ENCODE peak calls at places on chromosomes 6 and 20, in nine cellular contexts. One of them, this sample, is unnamed.

GRCh38 chr6:15892369-15892768 is 229.5 kb upstream of the DTNBP1 start:
- DNase-seq in stimulated activated CD4-positive, alpha-beta T cell treated with anti-CD3 and anti-CD28 coated beads, Interleukin-12 subunit alpha, Interleukin-12 subunit beta, amount 100 ng/mL, for 48 hours: no peak
- DNase-seq in activated CD8-positive, alpha-beta T cell treated with anti-CD3 and anti-CD28 coated beads, Interleukin-2, amount 10 ng/mL, durations not matched to agents 7 days and 5 days: no peak
- DNase-seq in cardiac muscle cell: no peak
- DNase-seq in ELR: no peak
- DNase-seq in GDM1: no peak
- DNase-seq in HFF-Myc: no peak
- DNase-seq in IMR-90: no peak
- DNase-seq in mucosa of descending colon: no peak
- DNase-seq in this sample: peak

GRCh38 chr20:38872036-38872435 is 54.2 kb upstream of the FAM83D start:
- DNase-seq in ELR: no peak
- DNase-seq in IMR-90: no peak
- DNase-seq in stimulated activated CD4-positive, alpha-beta T cell treated with anti-CD3 and anti-CD28 coated beads, Interleukin-12 subunit alpha, Interleukin-12 subunit beta, amount 100 ng/mL, for 48 hours: no peak
- DNase-seq in GDM1: no peak
- DNase-seq in activated CD8-positive, alpha-beta T cell treated with anti-CD3 and anti-CD28 coated beads, Interleukin-2, amount 10 ng/mL, durations not matched to agents 7 days and 5 days: no peak
- DNase-seq in mucosa of descending colon: peak
- DNase-seq in HFF-Myc: no peak
- DNase-seq in cardiac muscle cell: no peak
- DNase-seq in this sample: no peak

GRCh38 chr6:158816329-158816728 is 2.8 kb downstream of the EZR start:
- DNase-seq in activated CD8-positive, alpha-beta T cell treated with anti-CD3 and anti-CD28 coated beads, Interleukin-2, amount 10 ng/mL, durations not matched to agents 7 days and 5 days: no peak
- DNase-seq in stimulated activated CD4-positive, alpha-beta T cell treated with anti-CD3 and anti-CD28 coated beads, Interleukin-12 subunit alpha, Interleukin-12 subunit beta, amount 100 ng/mL, for 48 hours: no peak
- DNase-seq in HFF-Myc: no peak
- DNase-seq in ELR: no peak
- DNase-seq in cardiac muscle cell: peak
- DNase-seq in IMR-90: no peak
- DNase-seq in mucosa of descending colon: no peak
- DNase-seq in GDM1: no peak
- DNase-seq in this sample: no peak

GRCh38 chr6:111764238-111765182 is 108.7 kb downstream of the FYN start:
- DNase-seq in cardiac muscle cell: peak
- DNase-seq in ELR: no peak
- DNase-seq in mucosa of descending colon: peak
- DNase-seq in stimulated activated CD4-positive, alpha-beta T cell treated with anti-CD3 and anti-CD28 coated beads, Interleukin-12 subunit alpha, Interleukin-12 subunit beta, amount 100 ng/mL, for 48 hours: peak
- DNase-seq in HFF-Myc: no peak
- DNase-seq in IMR-90: no peak
- DNase-seq in activated CD8-positive, alpha-beta T cell treated with anti-CD3 and anti-CD28 coated beads, Interleukin-2, amount 10 ng/mL, durations not matched to agents 7 days and 5 days: peak
- DNase-seq in GDM1: no peak
- DNase-seq in this sample: no peak

GRCh38 chr6:33632603-33633039 is 11.5 kb downstream of the ITPR3 start:
- DNase-seq in cardiac muscle cell: peak
- DNase-seq in mucosa of descending colon: peak
- DNase-seq in HFF-Myc: no peak
- DNase-seq in stimulated activated CD4-positive, alpha-beta T cell treated with anti-CD3 and anti-CD28 coated beads, Interleukin-12 subunit alpha, Interleukin-12 subunit beta, amount 100 ng/mL, for 48 hours: peak
- DNase-seq in ELR: peak
- DNase-seq in activated CD8-positive, alpha-beta T cell treated with anti-CD3 and anti-CD28 coated beads, Interleukin-2, amount 10 ng/mL, durations not matched to agents 7 days and 5 days: peak
- DNase-seq in IMR-90: no peak
- DNase-seq in GDM1: peak
- DNase-seq in this sample: peak

GRCh38 chr6:117870477-117871243 is 36.4 kb upstream of the SLC35F1 start:
- DNase-seq in GDM1: no peak
- DNase-seq in activated CD8-positive, alpha-beta T cell treated with anti-CD3 and anti-CD28 coated beads, Interleukin-2, amount 10 ng/mL, durations not matched to agents 7 days and 5 days: no peak
- DNase-seq in cardiac muscle cell: no peak
- DNase-seq in HFF-Myc: no peak
- DNase-seq in IMR-90: no peak
- DNase-seq in stimulated activated CD4-positive, alpha-beta T cell treated with anti-CD3 and anti-CD28 coated beads, Interleukin-12 subunit alpha, Interleukin-12 subunit beta, amount 100 ng/mL, for 48 hours: no peak
- DNase-seq in mucosa of descending colon: no peak
- DNase-seq in ELR: no peak
- DNase-seq in this sample: no peak

GRCh38 chr6:20319520-20320357 is 81.9 kb upstream of the E2F3 start:
- DNase-seq in GDM1: no peak
- DNase-seq in cardiac muscle cell: no peak
- DNase-seq in mucosa of descending colon: peak
- DNase-seq in IMR-90: no peak
- DNase-seq in ELR: no peak
- DNase-seq in activated CD8-positive, alpha-beta T cell treated with anti-CD3 and anti-CD28 coated beads, Interleukin-2, amount 10 ng/mL, durations not matched to agents 7 days and 5 days: peak
- DNase-seq in HFF-Myc: no peak
- DNase-seq in stimulated activated CD4-positive, alpha-beta T cell treated with anti-CD3 and anti-CD28 coated beads, Interleukin-12 subunit alpha, Interleukin-12 subunit beta, amount 100 ng/mL, for 48 hours: peak
- DNase-seq in this sample: no peak

GRCh38 chr6:11458509-11458908 is 79.0 kb upstream of the TMEM170B start:
- DNase-seq in activated CD8-positive, alpha-beta T cell treated with anti-CD3 and anti-CD28 coated beads, Interleukin-2, amount 10 ng/mL, durations not matched to agents 7 days and 5 days: no peak
- DNase-seq in cardiac muscle cell: no peak
- DNase-seq in mucosa of descending colon: no peak
- DNase-seq in GDM1: no peak
- DNase-seq in stimulated activated CD4-positive, alpha-beta T cell treated with anti-CD3 and anti-CD28 coated beads, Interleukin-12 subunit alpha, Interleukin-12 subunit beta, amount 100 ng/mL, for 48 hours: no peak
- DNase-seq in IMR-90: no peak
- DNase-seq in HFF-Myc: no peak
- DNase-seq in ELR: no peak
- DNase-seq in this sample: no peak

GRCh38 chr6:34570066-34570833 is 14.1 kb upstream of the SPDEF start:
- DNase-seq in mucosa of descending colon: peak
- DNase-seq in stimulated activated CD4-positive, alpha-beta T cell treated with anti-CD3 and anti-CD28 coated beads, Interleukin-12 subunit alpha, Interleukin-12 subunit beta, amount 100 ng/mL, for 48 hours: no peak
- DNase-seq in HFF-Myc: no peak
- DNase-seq in activated CD8-positive, alpha-beta T cell treated with anti-CD3 and anti-CD28 coated beads, Interleukin-2, amount 10 ng/mL, durations not matched to agents 7 days and 5 days: no peak
- DNase-seq in IMR-90: no peak
- DNase-seq in cardiac muscle cell: no peak
- DNase-seq in GDM1: no peak
- DNase-seq in ELR: no peak
- DNase-seq in this sample: no peak

GRCh38 chr20:34397096-34397495 is 34.0 kb downstream of the ITCH start:
- DNase-seq in ELR: peak
- DNase-seq in GDM1: no peak
- DNase-seq in IMR-90: peak
- DNase-seq in activated CD8-positive, alpha-beta T cell treated with anti-CD3 and anti-CD28 coated beads, Interleukin-2, amount 10 ng/mL, durations not matched to agents 7 days and 5 days: no peak
- DNase-seq in stimulated activated CD4-positive, alpha-beta T cell treated with anti-CD3 and anti-CD28 coated beads, Interleukin-12 subunit alpha, Interleukin-12 subunit beta, amount 100 ng/mL, for 48 hours: no peak
- DNase-seq in HFF-Myc: no peak
- DNase-seq in cardiac muscle cell: no peak
- DNase-seq in mucosa of descending colon: no peak
- DNase-seq in this sample: no peak

GRCh38 chr6:76771076-76771634 is 692.1 kb downstream of the HTR1B start:
- DNase-seq in mucosa of descending colon: no peak
- DNase-seq in IMR-90: no peak
- DNase-seq in stimulated activated CD4-positive, alpha-beta T cell treated with anti-CD3 and anti-CD28 coated beads, Interleukin-12 subunit alpha, Interleukin-12 subunit beta, amount 100 ng/mL, for 48 hours: no peak
- DNase-seq in cardiac muscle cell: no peak
- DNase-seq in HFF-Myc: no peak
- DNase-seq in GDM1: no peak
- DNase-seq in activated CD8-positive, alpha-beta T cell treated with anti-CD3 and anti-CD28 coated beads, Interleukin-2, amount 10 ng/mL, durations not matched to agents 7 days and 5 days: no peak
- DNase-seq in ELR: no peak
- DNase-seq in this sample: no peak

GRCh38 chr20:53159144-53159543 is 187.0 kb downstream of the TSHZ2 start:
- DNase-seq in stimulated activated CD4-positive, alpha-beta T cell treated with anti-CD3 and anti-CD28 coated beads, Interleukin-12 subunit alpha, Interleukin-12 subunit beta, amount 100 ng/mL, for 48 hours: no peak
- DNase-seq in mucosa of descending colon: no peak
- DNase-seq in ELR: no peak
- DNase-seq in GDM1: no peak
- DNase-seq in cardiac muscle cell: no peak
- DNase-seq in HFF-Myc: no peak
- DNase-seq in activated CD8-positive, alpha-beta T cell treated with anti-CD3 and anti-CD28 coated beads, Interleukin-2, amount 10 ng/mL, durations not matched to agents 7 days and 5 days: no peak
- DNase-seq in IMR-90: no peak
- DNase-seq in this sample: no peak

This sample was measured in choroid plexus epithelial cell.